ENCODE peak calls at places on chromosomes 3 and 15, in ten cellular contexts. Y is IMR-90; T is neuronal stem cell; R is PC-3; U is HepG2; E is CD8-positive, alpha-beta T cell; V is adrenal gland; M is HCT116; F is GM12878; C is CD8-positive, alpha-beta memory T cell. Z is an unnamed sample. For H3K27me3, the result is how much of the 10 kb centered on the place peaks cover.

GRCh38 chr3:5330152-5330810 is 142.8 kb downstream of the EDEM1 start:
- DNase-seq in Y (peak), T (no peak), R (peak), U (peak), E (no peak), V (no peak), M (peak), F (no peak), C (no peak), Z (no peak)

GRCh38 chr3:3080309-3080708 is 29.9 kb downstream of the IL5RA start:
- DNase-seq in Y (no peak), T (peak), R (no peak), U (no peak), E (no peak), V (no peak), M (no peak), F (no peak), C (no peak), Z (no peak)

GRCh38 chr15:39156636-39157255 is 424.1 kb upstream of the THBS1 start:
- DNase-seq in Y (no peak), T (no peak), R (no peak), U (no peak), E (no peak), V (peak), M (no peak), F (no peak), C (no peak), Z (no peak)

GRCh38 chr3:141913150-141913811 is 36.8 kb downstream of the ATP1B3 start:
- DNase-seq in Y (peak), T (no peak), R (peak), U (peak), E (peak), V (peak), M (peak), F (peak), C (peak), Z (peak)

GRCh38 chr15:79018960-79019359 is 71.6 kb downstream of the RASGRF1 start:
- DNase-seq in Y (no peak), T (no peak), R (no peak), U (no peak), E (no peak), V (no peak), M (no peak), F (no peak), C (no peak), Z (no peak)

GRCh38 chr15:89111352-89111751 is 23.1 kb downstream of the ABHD2 start:
- DNase-seq in Y (no peak), T (no peak), R (no peak), U (no peak), E (no peak), V (no peak), M (no peak), F (no peak), C (no peak), Z (no peak)

GRCh38 chr3:12931273-12931905 is 90.0 kb upstream of the RPL32 start:
- DNase-seq in Y (no peak), T (no peak), R (no peak), U (no peak), E (no peak), V (no peak), M (no peak), F (no peak), C (no peak), Z (no peak)

GRCh38 chr15:90465140-90465929 is 64.4 kb upstream of the CRTC3 start:
- DNase-seq in Y (peak), T (no peak), R (peak), U (no peak), E (no peak), V (no peak), M (no peak), F (no peak), C (no peak), Z (no peak)

GRCh38 chr3:94520364-94520763 is 457.5 kb downstream of the NSUN3 start:
- DNase-seq in Y (no peak), T (no peak), R (no peak), U (no peak), E (no peak), V (no peak), M (no peak), F (no peak), C (no peak), Z (no peak)

GRCh38 chr15:94294556-94294955 is 63.2 kb downstream of the MCTP2 start:
- DNase-seq in Y (peak), T (no peak), R (no peak), U (no peak), E (no peak), V (no peak), M (no peak), F (no peak), C (no peak), Z (no peak)

GRCh38 chr3:4687167-4687566 is 194.0 kb downstream of the ITPR1 start:
- DNase-seq in Y (no peak), T (no peak), R (peak), U (peak), E (no peak), V (no peak), M (no peak), F (no peak), C (no peak), Z (no peak)

GRCh38 chr15:79058260-79058850 is 32.2 kb downstream of the RASGRF1 start:
- DNase-seq in Y (no peak), T (no peak), R (no peak), U (no peak), E (no peak), V (no peak), M (no peak), F (no peak), C (no peak), Z (no peak)

GRCh38 chr3:42712344-42712648 is 9.7 kb upstream of the HHATL start:
- DNase-seq in Y (no peak), T (no peak), R (no peak), U (no peak), E (no peak), V (no peak), M (no peak), F (no peak), C (no peak), Z (no peak)

GRCh38 chr3:196141866-196142673 is 60.2 kb upstream of the TFRC start:
- DNase-seq in Y (no peak), T (no peak), R (peak), U (no peak), E (no peak), V (no peak), M (no peak), F (no peak), C (no peak), Z (no peak)

GRCh38 chr3:39101022-39101689 is 6.3 kb downstream of the GORASP1 start:
- DNase-seq in Y (peak), T (no peak), R (peak), U (peak), E (peak), V (peak), M (no peak), F (no peak), C (peak), Z (peak)

GRCh38 chr3:40120816-40121215 is 188.7 kb upstream of the EIF1B start:
- DNase-seq in Y (no peak), T (no peak), R (peak), U (no peak), E (no peak), V (peak), M (no peak), F (no peak), C (no peak), Z (no peak)

GRCh38 chr3:132629928-132630327 is 29.7 kb downstream of the ACAD11 start:
- DNase-seq in Y (peak), T (no peak), R (peak), U (no peak), E (no peak), V (no peak), M (no peak), F (no peak), C (no peak), Z (no peak)

GRCh38 chr3:186097663-186098451 is 11.0 kb downstream of the ETV5 start:
- DNase-seq in Y (peak), T (peak), R (peak), U (peak), E (no peak), V (peak), M (peak), F (no peak), C (no peak), Z (peak)

GRCh38 chr3:183327343-183327742 is 74.3 kb downstream of the B3GNT5 start:
- DNase-seq in Y (no peak), T (no peak), R (no peak), U (no peak), E (no peak), V (no peak), M (no peak), F (no peak), C (no peak), Z (peak)

GRCh38 chr3:71684046-71684730 is 41.0 kb downstream of the EIF4E3 start:
- DNase-seq in Y (no peak), T (no peak), R (no peak), U (no peak), E (no peak), V (no peak), M (no peak), F (no peak), C (no peak), Z (no peak)

GRCh38 chr3:67509471-67510075 is 144.8 kb downstream of the SUCLG2 start:
- DNase-seq in Y (peak), T (no peak), R (no peak), U (no peak), E (no peak), V (no peak), M (no peak), F (no peak), C (no peak), Z (no peak)

GRCh38 chr3:73452731-73453130 is 172.0 kb downstream of the PDZRN3 start:
- DNase-seq in Y (no peak), T (no peak), R (no peak), U (no peak), E (no peak), V (no peak), M (no peak), F (no peak), C (no peak), Z (no peak)
- H3K27ac ChIP-seq in Y (no peak), T (no peak), R (no peak), U (no peak), E (no peak), V (no peak), M (no peak), F (no peak), C (no peak), Z (no peak)

GRCh38 chr15:52802110-52802509 is 12.0 kb upstream of the ONECUT1 start:
- DNase-seq in Y (no peak), T (no peak), R (no peak), U (no peak), E (no peak), V (no peak), M (no peak), F (no peak), C (no peak), Z (no peak)

GRCh38 chr15:52801748-52802085 is 11.6 kb upstream of the ONECUT1 start:
- DNase-seq in Y (no peak), T (no peak), R (no peak), U (no peak), E (no peak), V (no peak), M (no peak), F (no peak), C (no peak), Z (no peak)

GRCh38 chr15:52805351-52806283 is 15.5 kb upstream of the ONECUT1 start:
- DNase-seq in Y (no peak), T (peak), R (no peak), U (no peak), E (no peak), V (no peak), M (no peak), F (no peak), C (peak), Z (no peak)

GRCh38 chr15:52804526-52805081 is 14.5 kb upstream of the ONECUT1 start:
- DNase-seq in Y (no peak), T (peak), R (no peak), U (no peak), E (no peak), V (no peak), M (no peak), F (no peak), C (no peak), Z (no peak)

GRCh38 chr15:52803543-52804306 is 13.6 kb upstream of the ONECUT1 start:
- DNase-seq in Y (no peak), T (peak), R (no peak), U (no peak), E (no peak), V (no peak), M (no peak), F (no peak), C (peak), Z (no peak)
- H3K27me3 ChIP-seq in Y (half or more), T (under half), R (half or more), U (under half), E (half or more), V (half or more), M (under half), F (under half), C (half or more), Z (under half)

GRCh38 chr3:105362021-105362665 is 4.6 kb upstream of the ALCAM start:
- DNase-seq in Y (peak), T (no peak), R (peak), U (no peak), E (no peak), V (no peak), M (no peak), F (no peak), C (no peak), Z (no peak)
- H3K27ac ChIP-seq in Y (peak), T (no peak), R (peak), U (no peak), E (no peak), V (no peak), M (no peak), F (no peak), C (no peak), Z (no peak)

GRCh38 chr15:68431037-68431791 is 749 bp downstream of the ITGA11 start:
- DNase-seq in Y (no peak), T (peak), R (no peak), U (no peak), E (no peak), V (no peak), M (no peak), F (no peak), C (no peak), Z (no peak)
- H3K27me3 ChIP-seq in Y (under half), T (under half), R (under half), U (under half), E (under half), V (under half), M (under half), F (under half), C (under half), Z (under half)

DNA sequence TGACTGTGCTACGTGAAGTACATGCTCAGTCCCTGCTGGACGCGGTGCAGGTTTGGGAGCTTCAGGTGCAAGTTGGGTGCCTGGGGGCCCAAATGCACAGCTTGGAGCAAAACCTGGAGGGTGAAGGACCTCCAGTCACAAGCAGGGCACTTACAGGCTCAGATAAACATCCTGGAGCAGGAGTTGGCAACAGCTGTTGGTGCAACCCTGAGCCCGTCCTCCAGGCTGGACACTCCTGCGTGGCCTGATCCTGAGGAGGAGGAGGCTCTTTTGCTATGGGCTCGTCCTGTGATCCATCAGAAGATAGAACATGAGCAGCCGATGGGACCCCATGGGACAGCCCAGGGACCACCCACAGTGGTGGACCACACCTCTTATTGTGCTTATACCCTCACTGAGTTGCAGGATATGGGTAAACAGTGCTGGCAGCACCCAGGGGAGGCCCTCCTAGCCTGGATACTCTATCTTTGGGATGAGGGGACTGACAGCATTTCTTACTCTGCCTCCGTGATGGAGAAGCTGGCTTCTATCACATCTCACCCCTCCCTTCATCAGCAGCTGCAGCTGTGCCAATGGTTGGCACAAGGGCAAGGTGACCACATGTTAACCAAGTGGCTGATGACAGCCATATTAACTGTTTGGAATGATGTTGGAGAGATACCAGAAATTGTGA is 301.6 kb downstream of the ZPLD1 start:
- DNase-seq in Y (no peak), T (no peak), R (no peak), U (no peak), E (no peak), V (no peak), M (no peak), F (no peak), C (no peak), Z (no peak)
- H3K27ac ChIP-seq in Y (no peak), T (no peak), R (no peak), U (no peak), E (no peak), V (no peak), M (no peak), F (no peak), C (no peak), Z (no peak)

DNA sequence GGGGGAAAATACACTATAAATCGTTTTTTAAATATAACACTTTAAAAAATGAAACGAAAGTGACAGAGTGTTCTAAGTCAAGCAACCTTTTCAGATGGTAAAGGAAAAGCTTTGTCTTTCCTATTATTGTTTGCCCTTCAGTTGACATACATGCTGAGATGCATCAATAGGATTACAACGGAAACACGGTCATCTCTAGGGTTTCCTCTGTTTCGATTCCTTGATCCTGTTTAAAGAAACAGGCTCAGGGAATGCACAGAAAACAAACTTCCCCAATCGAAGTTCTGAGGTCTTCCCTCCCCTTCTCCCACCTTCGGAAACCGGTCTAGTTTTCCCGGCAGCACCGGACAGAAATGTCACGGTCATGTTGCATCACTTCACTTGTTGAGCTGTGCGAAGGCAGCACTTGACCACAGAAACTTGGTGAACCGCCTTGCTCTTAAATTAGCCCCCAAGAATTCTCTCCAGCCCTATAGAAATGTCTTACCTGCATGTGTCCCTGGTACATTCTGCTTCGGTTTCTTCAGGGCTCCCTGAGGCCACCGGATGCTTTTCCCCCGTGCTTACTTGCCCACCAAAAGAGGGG is 552 bp downstream of the PEX5L start:
- DNase-seq in Y (no peak), T (no peak), R (no peak), U (no peak), E (no peak), V (no peak), M (no peak), F (no peak), C (no peak), Z (no peak)
- H3K27me3 ChIP-seq in Y (under half), T (under half), R (under half), U (under half), E (under half), V (under half), M (under half), F (under half), C (under half), Z (under half)

GRCh38 chr15:101437618-101438481 is 51.7 kb downstream of the PCSK6 start:
- DNase-seq in Y (no peak), T (no peak), R (no peak), U (no peak), E (no peak), V (no peak), M (no peak), F (no peak), C (no peak), Z (no peak)
- H3K27ac ChIP-seq in Y (no peak), T (no peak), R (no peak), U (peak), E (no peak), V (no peak), M (no peak), F (no peak), C (no peak), Z (no peak)

GRCh38 chr15:40282144-40282869 is 557 bp downstream of the ANKRD63 start:
- DNase-seq in Y (no peak), T (no peak), R (peak), U (peak), E (peak), V (peak), M (no peak), F (no peak), C (peak), Z (peak)

GRCh38 chr15:40281057-40281850 is 1.6 kb downstream of the ANKRD63 start:
- DNase-seq in Y (no peak), T (no peak), R (no peak), U (no peak), E (no peak), V (no peak), M (no peak), F (no peak), C (no peak), Z (no peak)

GRCh38 chr15:40279437-40280141 is 3.3 kb downstream of the ANKRD63 start:
- DNase-seq in Y (no peak), T (peak), R (peak), U (peak), E (peak), V (peak), M (no peak), F (no peak), C (peak), Z (peak)

GRCh38 chr15:40278026-40278425 is 4.8 kb downstream of the ANKRD63 start:
- DNase-seq in Y (no peak), T (no peak), R (no peak), U (no peak), E (no peak), V (no peak), M (no peak), F (no peak), C (no peak), Z (no peak)

GRCh38 chr15:40280260-40281056 is 2.4 kb downstream of the ANKRD63 start:
- DNase-seq in Y (no peak), T (no peak), R (no peak), U (no peak), E (no peak), V (no peak), M (no peak), F (no peak), C (no peak), Z (no peak)
- H3K27me3 ChIP-seq in Y (half or more), T (under half), R (under half), U (under half), E (under half), V (under half), M (under half), F (under half), C (under half), Z (under half)

GRCh38 chr3:149270180-149270579 is 48.6 kb upstream of the CP start:
- DNase-seq in Y (peak), T (no peak), R (peak), U (no peak), E (no peak), V (no peak), M (no peak), F (no peak), C (no peak), Z (no peak)
- H3K27ac ChIP-seq in Y (no peak), T (no peak), R (peak), U (no peak), E (no peak), V (no peak), M (no peak), F (no peak), C (no peak), Z (no peak)

GRCh38 chr3:54123538-54124196 is 1.3 kb downstream of the CACNA2D3 start:
- DNase-seq in Y (no peak), T (no peak), R (no peak), U (no peak), E (no peak), V (no peak), M (no peak), F (no peak), C (no peak), Z (no peak)

GRCh38 chr3:54122802-54123537 is 618 bp downstream of the CACNA2D3 start:
- DNase-seq in Y (no peak), T (no peak), R (no peak), U (no peak), E (no peak), V (no peak), M (no peak), F (no peak), C (no peak), Z (no peak)

GRCh38 chr3:54121404-54122045 is 827 bp upstream of the CACNA2D3 start:
- DNase-seq in Y (no peak), T (no peak), R (no peak), U (no peak), E (no peak), V (no peak), M (no peak), F (no peak), C (no peak), Z (no peak)

GRCh38 chr3:54122046-54122801 is at the start of gene CACNA2D3:
- DNase-seq in Y (no peak), T (no peak), R (no peak), U (no peak), E (no peak), V (peak), M (no peak), F (no peak), C (no peak), Z (peak)

GRCh38 chr3:54120657-54121403 is 1.5 kb upstream of the CACNA2D3 start:
- DNase-seq in Y (no peak), T (no peak), R (no peak), U (no peak), E (no peak), V (peak), M (no peak), F (no peak), C (no peak), Z (no peak)
- H3K27me3 ChIP-seq in Y (under half), T (under half), R (half or more), U (under half), E (under half), V (under half), M (under half), F (under half), C (under half), Z (under half)